ENCODE peak calls at places on chromosomes 5 and 9, in four cellular contexts. J is K562, W is SK-N-SH, D is HepG2. H is an unnamed sample.

GRCh38 chr5:45696206-45696836 is at the start of gene HCN1:
- DNase-seq in J (peak), D (peak), W (peak), H (no peak)

GRCh38 chr5:96074460-96075254 is 113.0 kb upstream of the ELL2 start:
- DNase-seq in J (no peak), D (peak), W (no peak), H (no peak)

GRCh38 chr5:171275822-171276544 is 33.1 kb upstream of the TLX3 start:
- DNase-seq in W (peak), J (no peak), D (no peak), H (no peak)

GRCh38 chr9:101037433-101037832 is 8.9 kb downstream of the PLPPR1 start:
- DNase-seq in W (no peak), D (no peak), J (no peak), H (no peak)

GRCh38 chr9:98807070-98807810 is at the start of gene GALNT12:
- DNase-seq in J (peak), D (no peak), W (peak), H (no peak)

GRCh38 chr9:72665421-72665820 is 144.0 kb downstream of the TMC1 start:
- DNase-seq in D (no peak), J (no peak), W (no peak), H (no peak)

GRCh38 chr5:12704955-12705354 is 800.7 kb upstream of the CTNND2 start:
- DNase-seq in J (no peak), D (no peak), W (no peak), H (no peak)

GRCh38 chr5:52007230-52007858 is 624.1 kb downstream of the ISL1 start:
- DNase-seq in D (peak), J (peak), W (peak), H (no peak)

GRCh38 chr9:17721954-17722353 is 143.1 kb downstream of the SH3GL2 start:
- DNase-seq in D (no peak), J (no peak), W (no peak), H (no peak)

GRCh38 chr9:126700296-126700695 is 86.6 kb downstream of the LMX1B start:
- DNase-seq in W (peak), J (no peak), D (no peak), H (peak)

GRCh38 chr5:144247131-144247530 is 76.5 kb downstream of the KCTD16 start:
- DNase-seq in W (peak), D (no peak), J (no peak), H (no peak)

GRCh38 chr5:77892061-77893010 is 116.2 kb upstream of the TBCA start:
- DNase-seq in W (no peak), D (no peak), J (no peak), H (no peak)

GRCh38 chr5:150499437-150499956 is 8.4 kb upstream of the NDST1 start:
- DNase-seq in J (peak), D (no peak), W (no peak), H (no peak)

GRCh38 chr9:128390150-128390812 is 19.1 kb downstream of the URM1 start:
- DNase-seq in D (no peak), W (no peak), J (no peak), H (no peak)

GRCh38 chr9:70340572-70340971 is 73.9 kb downstream of the KLF9 start:
- DNase-seq in W (peak), D (peak), J (peak), H (no peak)

GRCh38 chr5:86909896-86910295 is 292.2 kb downstream of the COX7C start:
- DNase-seq in J (no peak), W (no peak), D (no peak), H (no peak)

GRCh38 chr5:11166906-11167305 is 405.9 kb upstream of the DAP start:
- DNase-seq in J (no peak), D (no peak), W (no peak), H (no peak)

GRCh38 chr5:13913962-13914361 is 30.5 kb downstream of the DNAH5 start:
- DNase-seq in W (no peak), J (no peak), D (no peak), H (no peak)

GRCh38 chr9:4859035-4859434 is 66.3 kb downstream of the RCL1 start:
- DNase-seq in D (no peak), W (no peak), J (no peak), H (no peak)

GRCh38 chr5:174008922-174009321 is 20.0 kb downstream of the C5orf47 start:
- DNase-seq in J (peak), D (peak), W (no peak), H (no peak)

GRCh38 chr9:30723656-30724055 is 1660.8 kb upstream of the ACO1 start:
- DNase-seq in D (no peak), J (no peak), W (no peak), H (no peak)

GRCh38 chr5:16916262-16916878 is 19.7 kb downstream of the MYO10 start:
- DNase-seq in W (no peak), D (no peak), J (no peak), H (no peak)

GRCh38 chr9:121075251-121076036 is 689 bp downstream of the CNTRL start:
- DNase-seq in D (no peak), J (no peak), W (no peak), H (no peak)

GRCh38 chr5:53991942-53992341 is 318.4 kb downstream of the ARL15 start:
- DNase-seq in W (no peak), D (no peak), J (peak), H (no peak)

GRCh38 chr5:147538232-147538631 is 28.4 kb upstream of the DPYSL3 start:
- DNase-seq in D (no peak), W (no peak), J (no peak), H (no peak)

GRCh38 chr5:39447059-39447458 is 22.3 kb upstream of the DAB2 start:
- DNase-seq in W (no peak), J (no peak), D (no peak), H (no peak)

GRCh38 chr5:148909001-148909400 is 82.6 kb downstream of the ADRB2 start:
- DNase-seq in J (no peak), D (no peak), W (no peak), H (no peak)

GRCh38 chr5:62115009-62115408 is 191.0 kb upstream of the KIF2A start:
- DNase-seq in J (no peak), D (no peak), W (no peak), H (no peak)

GRCh38 chr5:172827843-172828242 is 6.2 kb upstream of the ERGIC1 start:
- DNase-seq in J (peak), W (no peak), D (no peak), H (no peak)

GRCh38 chr9:137147091-137147792 is 8.3 kb downstream of the GRIN1 start:
- DNase-seq in D (no peak), W (no peak), J (no peak), H (no peak)

DNA sequence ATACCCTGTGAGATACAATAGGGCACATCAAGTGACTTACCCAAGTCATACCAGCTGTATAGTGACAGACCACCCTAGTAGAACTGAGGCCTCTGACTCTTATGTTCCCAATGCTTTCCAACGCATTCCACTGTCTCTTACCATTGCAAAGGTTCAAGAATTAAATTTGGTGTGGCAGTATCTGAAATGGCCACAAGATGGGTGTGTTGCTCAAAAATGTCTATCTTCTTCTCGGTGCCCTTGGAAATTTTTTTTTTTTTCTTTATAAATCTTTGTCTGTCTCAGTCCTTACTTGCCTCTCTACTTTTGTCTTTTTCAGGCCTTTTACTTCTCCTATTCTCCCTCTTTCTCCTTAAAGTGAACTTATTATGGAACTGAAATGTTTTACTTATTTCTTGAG is 48.4 kb downstream of the GPR21 start:
- DNase-seq in D (peak), W (peak), J (peak), H (no peak)
- TF ChIP-seq TAF1 in D (no peak), W (no peak), J (no peak), H (no peak)

DNA sequence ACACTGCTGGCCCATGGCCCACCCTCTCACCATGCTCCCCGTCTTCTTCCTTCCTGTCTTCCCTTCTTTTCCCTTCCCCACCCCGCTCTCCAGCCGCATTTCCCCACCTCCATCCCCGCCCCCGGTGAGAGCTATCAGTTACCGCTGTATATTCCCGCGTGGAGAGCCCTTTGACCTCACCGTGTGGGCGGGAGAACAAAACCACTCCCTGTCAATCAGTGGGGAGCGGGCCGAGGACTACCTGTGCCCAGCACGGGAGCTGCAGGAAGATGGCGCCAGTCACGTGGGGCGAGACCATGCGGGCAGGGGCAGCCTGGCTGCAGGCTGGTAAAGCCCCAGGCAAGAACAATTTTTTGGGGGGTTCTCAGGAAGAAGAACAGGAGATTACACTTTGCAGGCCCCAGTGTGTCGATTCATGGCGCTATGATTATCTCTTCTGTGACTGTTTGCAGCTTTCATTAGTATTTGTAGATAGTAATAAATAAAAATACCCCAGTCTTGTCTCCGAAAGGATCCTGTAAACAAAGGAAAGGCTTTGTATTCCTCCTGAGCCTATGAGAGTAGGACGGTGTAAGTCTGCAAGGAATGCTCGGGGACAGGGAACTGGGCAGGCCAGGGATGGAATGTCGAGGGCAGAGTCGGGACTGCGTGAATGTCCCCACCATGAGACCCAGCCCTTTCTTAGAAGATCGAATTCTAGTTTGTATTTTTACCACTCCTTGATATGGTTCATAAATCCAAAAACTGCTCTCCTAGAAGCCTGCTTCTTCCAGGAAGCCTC is 14.8 kb upstream of the DMRT1 start:
- DNase-seq in D (no peak), W (no peak), J (peak), H (no peak)
- TF ChIP-seq TAF1 in D (no peak), W (no peak), J (no peak), H (no peak)

DNA sequence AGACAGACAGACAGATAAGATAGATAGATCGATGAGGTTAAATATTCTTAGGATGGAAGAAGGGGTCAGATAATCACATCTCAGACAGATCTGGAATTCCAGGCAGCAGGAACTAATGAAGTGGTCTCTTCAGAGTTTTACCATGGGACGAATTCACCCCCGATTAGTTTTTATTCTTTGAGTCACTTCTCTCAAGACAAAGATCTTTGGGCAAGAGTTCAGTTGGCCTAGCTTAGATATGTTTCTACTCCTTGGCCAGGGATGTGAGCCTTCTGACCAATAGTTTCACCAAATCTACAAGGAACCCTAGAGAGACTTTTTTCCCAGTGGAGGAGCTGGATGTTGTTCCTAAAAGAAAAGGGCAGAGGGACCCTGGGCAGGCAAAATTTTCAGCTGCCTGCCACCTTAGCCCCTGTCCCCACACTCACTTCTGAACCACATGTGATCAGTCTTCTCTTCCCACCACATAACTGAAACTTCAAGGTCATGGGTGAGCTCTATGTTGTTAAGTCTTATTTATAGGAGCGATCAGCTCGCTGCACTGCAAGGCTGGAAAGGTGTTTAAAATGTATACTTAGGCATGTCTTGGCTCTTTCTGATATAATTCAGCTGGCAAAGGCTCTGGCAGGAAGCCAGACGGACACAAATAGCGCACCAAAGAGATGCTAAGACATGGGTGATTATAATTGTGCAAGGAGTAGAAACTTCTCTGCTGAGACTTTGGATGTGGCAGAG is 132.9 kb downstream of the PALM2AKAP2 start:
- DNase-seq in W (no peak), D (no peak), J (no peak), H (no peak)
- TF ChIP-seq TAF1 in W (no peak), D (no peak), J (no peak), H (no peak)

DNA sequence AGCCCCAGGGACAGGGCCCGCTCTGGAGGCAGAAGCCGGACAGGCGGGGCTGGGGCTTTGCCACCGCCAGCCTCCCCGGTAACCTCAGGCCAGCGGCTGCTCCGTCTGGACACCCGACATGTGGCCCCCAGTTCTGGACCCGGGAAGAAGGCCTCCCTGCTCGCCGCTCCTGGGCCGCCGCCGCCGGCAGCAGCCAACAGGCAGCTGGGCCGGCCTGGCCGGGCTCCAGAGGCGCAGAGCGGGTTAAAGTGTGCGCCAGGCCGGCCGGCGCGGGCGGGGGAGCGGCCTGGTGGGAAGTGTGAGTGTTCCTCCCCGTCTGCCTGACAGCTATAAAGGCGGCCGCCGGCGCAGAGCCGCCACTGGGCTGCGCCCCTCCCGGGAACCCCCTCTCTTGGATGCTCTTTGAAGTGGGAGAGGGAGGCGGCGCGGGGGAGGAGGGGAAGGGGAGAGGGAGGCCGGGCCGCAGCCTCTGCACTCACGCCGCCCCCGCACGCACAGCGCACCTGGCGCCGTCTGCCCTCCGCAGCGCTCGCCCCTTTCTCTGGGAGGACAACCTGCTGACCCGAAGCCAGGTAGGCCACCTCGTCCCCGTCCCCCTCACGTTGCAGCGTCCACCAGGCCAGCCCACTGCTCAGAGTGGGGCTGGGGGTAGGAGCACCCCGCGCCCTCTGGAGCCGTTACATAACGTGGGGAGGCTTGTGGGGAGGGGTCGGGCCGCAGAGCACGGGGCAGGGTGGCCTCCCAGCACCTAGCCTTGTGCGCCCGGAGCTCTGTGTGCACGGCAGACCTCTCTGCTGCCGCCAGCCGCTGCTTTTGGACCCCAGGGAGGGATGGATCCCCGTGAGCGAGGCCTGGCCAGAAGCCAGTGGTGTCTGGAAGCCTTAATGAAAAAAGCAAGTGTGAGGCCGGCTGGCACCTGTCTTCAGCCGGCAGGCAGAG is at the start of gene ADAMTSL2:
- DNase-seq in W (peak), D (peak), J (peak), H (no peak)
- TF ChIP-seq TAF1 in W (no peak), D (no peak), J (no peak), H (no peak)

GRCh38 chr5:112396430-112396829 is 22.6 kb downstream of the EPB41L4A start:
- DNase-seq in W (no peak), D (no peak), J (no peak), H (no peak)
- TF ChIP-seq TAF1 in W (no peak), D (no peak), J (no peak), H (no peak)

DNA sequence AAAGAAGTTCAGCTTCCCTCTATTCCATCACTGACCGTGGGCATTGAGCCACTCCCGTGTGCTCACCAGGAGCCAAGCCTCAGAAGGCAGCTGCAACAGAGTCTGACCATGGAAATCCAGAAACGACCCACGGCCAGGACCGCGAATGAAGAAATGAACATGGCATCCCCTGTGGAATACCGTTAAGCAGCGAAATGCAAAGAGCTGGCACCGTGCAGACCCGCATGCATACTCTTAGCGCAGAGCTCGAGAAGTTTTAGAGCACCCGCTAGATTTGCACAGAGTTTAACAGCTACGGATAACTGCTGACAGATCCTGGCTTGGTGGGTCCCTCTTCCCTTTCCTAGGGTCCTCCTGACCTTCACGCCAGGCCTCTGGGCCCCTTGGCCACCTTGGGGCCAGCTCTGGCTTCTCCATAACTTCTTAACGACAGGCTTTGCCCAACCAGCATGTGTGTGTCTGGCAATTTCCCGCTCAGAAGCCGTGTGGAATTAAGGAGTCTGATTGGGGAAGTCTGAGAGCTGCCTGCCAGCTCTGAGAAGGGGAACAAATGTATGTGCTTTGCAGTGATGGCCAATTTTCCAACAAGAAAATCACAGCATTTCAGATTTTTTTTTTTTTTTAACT is 75.3 kb upstream of the COL5A1 start:
- DNase-seq in J (no peak), D (no peak), W (no peak), H (no peak)
- TF ChIP-seq TAF1 in J (no peak), D (no peak), W (no peak), H (no peak)

GRCh38 chr5:88663793-88664216 is 219.2 kb downstream of the MEF2C start:
- DNase-seq in D (no peak), W (no peak), J (no peak), H (no peak)
- TF ChIP-seq TAF1 in D (no peak), W (no peak), J (no peak), H (no peak)

GRCh38 chr5:9051779-9052178 is 494.1 kb downstream of the SEMA5A start:
- DNase-seq in D (no peak), W (no peak), J (no peak), H (no peak)

GRCh38 chr5:9042241-9042640 is 503.6 kb downstream of the SEMA5A start:
- DNase-seq in W (no peak), J (no peak), D (no peak), H (no peak)

GRCh38 chr5:9045946-9046345 is 499.9 kb downstream of the SEMA5A start:
- DNase-seq in W (no peak), D (no peak), J (no peak), H (no peak)

GRCh38 chr5:9047932-9048331 is 497.9 kb downstream of the SEMA5A start:
- DNase-seq in D (no peak), J (no peak), W (no peak), H (no peak)

GRCh38 chr5:9046756-9047481 is 499.0 kb downstream of the SEMA5A start:
- DNase-seq in D (no peak), W (no peak), J (no peak), H (no peak)
- TF ChIP-seq TAF1 in D (no peak), W (no peak), J (no peak), H (no peak)